ENCODE peak calls at places on chromosome 3, in nine cellular contexts. Y, R, U, M, N, S, C, L and G are unnamed samples.

GRCh38 chr3:71930056-71930991 is 145.4 kb upstream of the PROK2 start:
- DNase-seq in R (peak), Y (no peak), U (peak), N (no peak), L (no peak), S (no peak), M (peak), C (peak), G (peak)

GRCh38 chr3:153442386-153442785 is 280.4 kb downstream of the RAP2B start:
- DNase-seq in S (no peak), R (peak), C (no peak), N (no peak), M (no peak), U (no peak), L (no peak), Y (no peak), G (peak)

GRCh38 chr3:195258449-195259145 is 12.4 kb downstream of the XXYLT1 start:
- DNase-seq in C (no peak), R (no peak), S (no peak), L (no peak), M (no peak), N (no peak), Y (no peak), U (no peak), G (no peak)

GRCh38 chr3:48980295-48980694 is 9.7 kb upstream of the P4HTM start:
- DNase-seq in Y (no peak), R (no peak), U (no peak), C (no peak), S (no peak), L (no peak), N (no peak), M (no peak), G (no peak)

GRCh38 chr3:196501316-196502064 is 2.1 kb downstream of the RNF168 start:
- DNase-seq in C (no peak), R (peak), N (peak), U (no peak), S (peak), M (peak), Y (no peak), L (peak), G (peak)

GRCh38 chr3:48477959-48478480 is 26.0 kb downstream of the SHISA5 start:
- DNase-seq in Y (no peak), U (no peak), S (no peak), M (no peak), N (no peak), R (no peak), C (no peak), L (no peak), G (no peak)

GRCh38 chr3:89434621-89435380 is 327.4 kb downstream of the EPHA3 start:
- DNase-seq in M (no peak), Y (no peak), N (no peak), R (no peak), L (no peak), U (no peak), C (no peak), S (no peak), G (no peak)

GRCh38 chr3:177525987-177526712 is 328.9 kb upstream of the TBL1XR1 start:
- DNase-seq in Y (no peak), M (no peak), C (peak), S (no peak), U (no peak), R (peak), N (peak), L (peak), G (no peak)

GRCh38 chr3:46127503-46127902 is 80.6 kb downstream of the CCR1 start:
- DNase-seq in Y (no peak), U (no peak), M (no peak), R (peak), L (no peak), S (no peak), N (peak), C (peak), G (peak)

GRCh38 chr3:102400766-102401165 is 34.0 kb upstream of the ZPLD1 start:
- DNase-seq in M (no peak), Y (no peak), R (peak), L (no peak), N (peak), U (no peak), C (no peak), S (no peak), G (peak)

GRCh38 chr3:31762016-31762764 is 218.9 kb downstream of the OSBPL10 start:
- DNase-seq in L (no peak), Y (no peak), U (no peak), R (no peak), C (no peak), S (no peak), M (no peak), N (no peak), G (no peak)

GRCh38 chr3:120182613-120183524 is 88.6 kb upstream of the GSK3B start:
- DNase-seq in Y (no peak), N (peak), S (no peak), U (no peak), M (peak), R (peak), L (peak), C (peak), G (peak)

GRCh38 chr3:141371882-141372281 is 3.6 kb downstream of the ZBTB38 start:
- DNase-seq in C (no peak), L (no peak), S (no peak), N (no peak), R (no peak), Y (no peak), U (no peak), M (no peak), G (no peak)

GRCh38 chr3:117393801-117394200 is 684.2 kb downstream of the TUSC7 start:
- DNase-seq in Y (no peak), C (no peak), U (no peak), M (no peak), R (no peak), L (no peak), S (no peak), N (no peak), G (no peak)

GRCh38 chr3:29156071-29156715 is 124.7 kb upstream of the RBMS3 start:
- DNase-seq in Y (no peak), R (no peak), N (no peak), C (no peak), S (no peak), U (peak), L (no peak), M (no peak), G (no peak)

GRCh38 chr3:46440531-46441294 is 24.0 kb downstream of the LTF start:
- DNase-seq in L (peak), R (no peak), S (peak), C (no peak), N (no peak), Y (no peak), M (no peak), U (no peak), G (no peak)

GRCh38 chr3:197149528-197149927 is 119.9 kb upstream of the MELTF start:
- DNase-seq in L (no peak), S (no peak), R (no peak), Y (no peak), C (no peak), U (no peak), M (no peak), N (no peak), G (no peak)

GRCh38 chr3:120450261-120450913 is 405 bp downstream of the FSTL1 start:
- DNase-seq in S (peak), Y (no peak), L (peak), C (peak), U (peak), M (no peak), R (no peak), N (no peak), G (no peak)

GRCh38 chr3:53171827-53172505 is 11.0 kb downstream of the PRKCD start:
- DNase-seq in C (no peak), Y (no peak), R (no peak), N (no peak), S (no peak), M (no peak), U (peak), L (no peak), G (no peak)

GRCh38 chr3:189863031-189863430 is 231.8 kb downstream of the TP63 start:
- DNase-seq in M (no peak), R (no peak), U (no peak), Y (no peak), N (no peak), S (no peak), L (peak), C (no peak), G (no peak)

GRCh38 chr3:11642455-11643162 is 1.1 kb downstream of the VGLL4 start:
- DNase-seq in Y (peak), L (peak), S (peak), C (peak), N (peak), M (peak), U (no peak), R (peak), G (peak)

GRCh38 chr3:134359121-134360010 is 14.9 kb downstream of the AMOTL2 start:
- DNase-seq in N (peak), Y (no peak), U (peak), R (peak), M (no peak), S (no peak), L (no peak), C (no peak), G (no peak)

GRCh38 chr3:160707187-160707789 is 30.3 kb downstream of the ARL14 start:
- DNase-seq in M (peak), Y (peak), R (peak), U (no peak), S (peak), N (peak), L (peak), C (peak), G (peak)